ENCODE peak calls at places on chromosomes 6 and 20, in seven cellular contexts. X is GDM1; L is neural crest cell; N is amygdala; P is Caco-2; W is stimulated activated naive CD8-positive, alpha-beta T cell treated with anti-CD3 and anti-CD28 coated beads, Interleukin-15, Interleukin-2, amounts not matched to agents 100 U/mL and 50 U/mL, for 24 hours; K is islet precursor cell. A is an unnamed sample.

GRCh38 chr20:57498425-57499400 is 26.2 kb downstream of the CTCFL start:
- DNase-seq in X (peak; percentile 20), L (no peak), N (no peak), P (peak; percentile 65), W (peak; percentile 50), K (peak; percentile 78), A (no peak)

GRCh38 chr6:16964553-16965499 is 137.0 kb upstream of the STMND1 start:
- DNase-seq in X (peak; percentile 29), L (peak; percentile 77), N (no peak), P (peak; percentile 68), W (peak; percentile 73), K (peak; percentile 94), A (peak; percentile 50)

GRCh38 chr6:322205-322930 is 30.1 kb downstream of the DUSP22 start:
- DNase-seq in X (no peak), L (no peak), N (no peak), P (no peak), W (no peak), K (no peak), A (no peak)

GRCh38 chr6:32108094-32108627 is 977 bp downstream of the TNXB start:
- DNase-seq in X (no peak), L (no peak), N (no peak), P (no peak), W (no peak), K (no peak), A (no peak)

GRCh38 chr6:157659536-157660271 is 163.3 kb upstream of the SNX9 start:
- DNase-seq in X (no peak), L (no peak), N (no peak), P (no peak), W (no peak), K (peak; percentile 35), A (no peak)

GRCh38 chr20:17898548-17898994 is 70.0 kb downstream of the SNX5 start:
- DNase-seq in X (peak; percentile 46), L (peak; percentile 68), N (no peak), P (peak; percentile 81), W (peak; percentile 71), K (peak; percentile 81), A (peak; percentile 86)

GRCh38 chr6:15036690-15037245 is 209.1 kb upstream of the JARID2 start:
- DNase-seq in X (no peak), L (no peak), N (no peak), P (peak; percentile 48), W (no peak), K (peak; percentile 90), A (peak; percentile 63)

GRCh38 chr6:13803581-13803980 is 10.8 kb downstream of the MCUR1 start:
- DNase-seq in X (no peak), L (no peak), N (no peak), P (no peak), W (no peak), K (no peak), A (no peak)

GRCh38 chr20:3046677-3047462 is 1.0 kb downstream of the MRPS26 start:
- DNase-seq in X (no peak), L (no peak), N (no peak), P (peak; percentile 52), W (peak; percentile 24), K (peak; percentile 71), A (no peak)

GRCh38 chr6:134035823-134036296 is 16.6 kb downstream of the SLC2A12 start:
- DNase-seq in X (no peak), L (no peak), N (no peak), P (no peak), W (no peak), K (peak; percentile 75), A (peak; percentile 37)

GRCh38 chr20:58567437-58567836 is 52.2 kb upstream of the APCDD1L start:
- DNase-seq in X (no peak), L (no peak), N (no peak), P (no peak), W (no peak), K (no peak), A (no peak)